ENCODE peak calls at places on chromosome 17, in nine cellular contexts. Y is fibroblast of pulmonary artery; W is aorta; A is stimulated activated CD4-positive, alpha-beta T cell treated with anti-CD3 and anti-CD28 coated beads, Interleukin-4, amount 100 ng/mL, for 24 hours; T is NCI-H1092; E is activated naive CD4-positive, alpha-beta T cell; C is activated T-helper 1 cell treated with Interleukin-2 at 50 U/mL for 16 hours; O is activated CD4-positive, CD25-positive, alpha-beta regulatory T cell; X is cardiac muscle cell. D is an unnamed sample.

GRCh38 chr17:78806451-78806850 is 24.4 kb upstream of the CYTH1 start:
- DNase-seq in C (peak), Y (no peak), E (no peak), X (no peak), O (no peak), T (no peak), W (peak), A (peak), D (no peak)

GRCh38 chr17:76008630-76009425 is 8.2 kb downstream of the CDK3 start:
- DNase-seq in C (no peak), W (no peak), E (no peak), Y (no peak), A (no peak), O (no peak), X (no peak), T (no peak), D (no peak)

GRCh38 chr17:33178641-33179040 is 114.5 kb downstream of the ASIC2 start:
- DNase-seq in Y (no peak), O (no peak), W (no peak), T (no peak), A (no peak), X (no peak), E (no peak), C (no peak), D (no peak)

GRCh38 chr17:16287563-16288027 is 65.7 kb downstream of the CENPV start:
- DNase-seq in Y (peak), W (no peak), A (no peak), C (no peak), T (no peak), O (no peak), E (no peak), X (peak), D (no peak)

GRCh38 chr17:70390059-70390458 is 220.7 kb downstream of the KCNJ2 start:
- DNase-seq in Y (no peak), T (no peak), X (no peak), C (no peak), O (no peak), W (no peak), E (no peak), A (no peak), D (no peak)

GRCh38 chr17:39016193-39017153 is 49.3 kb upstream of the FBXO47 start:
- DNase-seq in A (no peak), X (peak), Y (peak), O (no peak), T (no peak), E (no peak), W (no peak), C (no peak), D (no peak)

GRCh38 chr17:42132941-42133340 is 10.3 kb downstream of the HSPB9 start:
- DNase-seq in A (peak), Y (peak), T (no peak), E (no peak), W (peak), X (peak), C (no peak), O (no peak), D (peak)

GRCh38 chr17:40540448-40540847 is 24.8 kb downstream of the CCR7 start:
- DNase-seq in A (peak), W (no peak), E (no peak), C (no peak), O (no peak), T (no peak), X (no peak), Y (no peak), D (no peak)

GRCh38 chr17:57866319-57866718 is 16.5 kb upstream of the MRPS23 start:
- DNase-seq in E (no peak), C (no peak), W (no peak), X (no peak), T (no peak), O (no peak), Y (no peak), A (no peak), D (no peak)

GRCh38 chr17:55161935-55162555 is 102.7 kb upstream of the HLF start:
- DNase-seq in T (no peak), A (no peak), W (no peak), X (peak), Y (peak), E (no peak), C (no peak), O (no peak), D (no peak)

D was measured in NCI-H2029 treated with DMSO at 0.1 percent for 48 hours.